ENCODE peak calls at places on chromosomes 11 and 22, in six cellular contexts. R is astrocyte, J is lower lobe of right lung, Q is heart left ventricle, G is cardiac fibroblast, M is SK-N-SH. Z is an unnamed sample.

GRCh38 chr22:18033204-18033998 is 9.0 kb upstream of the MICAL3 start:
- DNase-seq in R (peak), Q (peak), M (no peak), J (no peak), G (peak), Z (no peak)

GRCh38 chr11:92611157-92611556 is 358.3 kb upstream of the MTNR1B start:
- DNase-seq in G (no peak), Q (no peak), M (no peak), R (no peak), J (no peak), Z (no peak)

GRCh38 chr22:19786264-19786585 is 25.6 kb downstream of the TBX1 start:
- DNase-seq in M (no peak), Q (no peak), G (no peak), J (peak), R (no peak), Z (no peak)

GRCh38 chr11:27468643-27469332 is 3.8 kb downstream of the LGR4 start:
- DNase-seq in J (no peak), Q (no peak), G (peak), R (peak), M (no peak), Z (no peak)

GRCh38 chr11:106288057-106288456 is 210.6 kb downstream of the AASDHPPT start:
- DNase-seq in M (no peak), G (no peak), J (no peak), R (no peak), Q (no peak), Z (no peak)

GRCh38 chr11:128153697-128154048 is 433.7 kb downstream of the ETS1 start:
- DNase-seq in G (peak), J (no peak), R (no peak), M (no peak), Q (no peak), Z (no peak)

GRCh38 chr11:110891411-110891810 is 179.2 kb upstream of the ARHGAP20 start:
- DNase-seq in G (peak), M (no peak), J (no peak), R (peak), Q (no peak), Z (no peak)

GRCh38 chr22:26431151-26431995 is 2.3 kb downstream of the ASPHD2 start:
- DNase-seq in M (no peak), Q (no peak), G (peak), R (no peak), J (no peak), Z (no peak)

GRCh38 chr11:17171342-17171741 is 36.4 kb downstream of the PIK3C2A start:
- DNase-seq in G (peak), Q (no peak), R (peak), M (no peak), J (no peak), Z (no peak)

GRCh38 chr22:27377901-27378300 is 423.7 kb downstream of the MN1 start:
- DNase-seq in Q (peak), R (no peak), M (no peak), G (no peak), J (no peak), Z (no peak)

GRCh38 chr11:107859459-107860239 is 1.1 kb upstream of the SLC35F2 start:
- DNase-seq in M (peak), Q (peak), J (peak), R (no peak), G (peak), Z (peak)

GRCh38 chr22:43197271-43197941 is 10.5 kb upstream of the TTLL12 start:
- DNase-seq in R (peak), J (no peak), Q (no peak), M (no peak), G (peak), Z (no peak)

GRCh38 chr11:35330156-35330889 is 89.0 kb downstream of the SLC1A2 start:
- DNase-seq in J (no peak), G (peak), R (no peak), M (no peak), Q (no peak), Z (no peak)

GRCh38 chr11:57805780-57806179 is 44.2 kb downstream of the CTNND1 start:
- DNase-seq in M (no peak), J (no peak), Q (peak), G (no peak), R (no peak), Z (no peak)

GRCh38 chr11:130431337-130431773 is 2.9 kb upstream of the ADAMTS8 start:
- DNase-seq in R (peak), M (peak), Q (peak), J (peak), G (peak), Z (peak)

GRCh38 chr11:10925149-10925926 is 67.5 kb upstream of the ZBED5 start:
- DNase-seq in Q (no peak), M (no peak), J (no peak), R (no peak), G (no peak), Z (peak)

GRCh38 chr22:27068121-27068520 is 410.7 kb downstream of the MIAT start:
- DNase-seq in R (no peak), Q (no peak), G (no peak), J (no peak), M (no peak), Z (no peak)

GRCh38 chr22:17205432-17205831 is 13.8 kb downstream of the ADA2 start:
- DNase-seq in Q (no peak), J (no peak), G (peak), R (no peak), M (no peak), Z (no peak)

GRCh38 chr22:19815093-19815822 is 39.4 kb downstream of the GNB1L start:
- DNase-seq in R (no peak), J (no peak), G (no peak), Q (no peak), M (no peak), Z (no peak)

GRCh38 chr11:971731-972365 is 46.2 kb downstream of the AP2A2 start:
- DNase-seq in J (no peak), G (no peak), R (no peak), M (no peak), Q (no peak), Z (no peak)

GRCh38 chr11:82945682-82946081 is 44.1 kb downstream of the DDIAS start:
- DNase-seq in Q (no peak), M (no peak), R (no peak), J (no peak), G (no peak), Z (no peak)

GRCh38 chr11:83158965-83159900 is 2.3 kb downstream of the PCF11 start:
- DNase-seq in G (no peak), R (no peak), M (no peak), Q (no peak), J (no peak), Z (no peak)

GRCh38 chr11:90243534-90243933 is 20.7 kb upstream of the CHORDC1 start:
- DNase-seq in M (no peak), Q (no peak), G (no peak), J (no peak), R (no peak), Z (no peak)

GRCh38 chr11:69841859-69842698 is 22.9 kb upstream of the FGF3 start:
- DNase-seq in M (no peak), R (no peak), Q (no peak), J (peak), G (peak), Z (no peak)
- TF ChIP-seq CTCF in M (peak), R (peak), Q (no peak), J (peak), G (peak), Z (peak)

GRCh38 chr11:124861670-124862069 is 3.6 kb upstream of the ROBO3 start:
- DNase-seq in J (no peak), G (no peak), Q (no peak), M (peak), R (no peak), Z (no peak)
- TF ChIP-seq CTCF in J (no peak), G (no peak), Q (no peak), M (no peak), R (no peak), Z (no peak)

GRCh38 chr22:24325105-24325757 is 54.6 kb downstream of the SPECC1L start:
- DNase-seq in Q (no peak), M (peak), J (no peak), G (peak), R (peak), Z (peak)
- TF ChIP-seq CTCF in Q (peak), M (peak), J (peak), G (peak), R (peak), Z (peak)

DNA sequence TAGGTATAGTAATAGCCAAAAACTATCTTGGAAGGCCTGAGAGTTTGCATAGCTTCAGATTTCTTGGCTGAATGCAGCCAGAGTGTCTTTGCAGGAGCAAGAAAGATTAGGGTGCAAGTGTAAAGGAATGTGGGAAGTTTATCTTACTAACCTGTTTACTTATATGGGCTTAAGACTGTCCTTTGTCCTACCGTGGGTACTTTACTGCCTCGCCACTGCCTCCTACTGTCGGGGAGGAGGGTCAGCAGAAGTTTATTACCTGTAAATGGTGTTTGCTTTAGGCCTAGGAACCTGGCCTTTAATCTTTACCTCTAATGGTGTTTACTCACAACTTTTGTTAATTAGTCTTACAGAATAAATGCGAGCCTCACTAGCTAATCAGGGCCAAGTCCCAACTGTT is 633.8 kb downstream of the DLG2 start:
- DNase-seq in Q (no peak), R (no peak), G (no peak), J (no peak), M (no peak), Z (peak)
- TF ChIP-seq CTCF in Q (no peak), R (peak), G (peak), J (no peak), M (peak), Z (peak)

DNA sequence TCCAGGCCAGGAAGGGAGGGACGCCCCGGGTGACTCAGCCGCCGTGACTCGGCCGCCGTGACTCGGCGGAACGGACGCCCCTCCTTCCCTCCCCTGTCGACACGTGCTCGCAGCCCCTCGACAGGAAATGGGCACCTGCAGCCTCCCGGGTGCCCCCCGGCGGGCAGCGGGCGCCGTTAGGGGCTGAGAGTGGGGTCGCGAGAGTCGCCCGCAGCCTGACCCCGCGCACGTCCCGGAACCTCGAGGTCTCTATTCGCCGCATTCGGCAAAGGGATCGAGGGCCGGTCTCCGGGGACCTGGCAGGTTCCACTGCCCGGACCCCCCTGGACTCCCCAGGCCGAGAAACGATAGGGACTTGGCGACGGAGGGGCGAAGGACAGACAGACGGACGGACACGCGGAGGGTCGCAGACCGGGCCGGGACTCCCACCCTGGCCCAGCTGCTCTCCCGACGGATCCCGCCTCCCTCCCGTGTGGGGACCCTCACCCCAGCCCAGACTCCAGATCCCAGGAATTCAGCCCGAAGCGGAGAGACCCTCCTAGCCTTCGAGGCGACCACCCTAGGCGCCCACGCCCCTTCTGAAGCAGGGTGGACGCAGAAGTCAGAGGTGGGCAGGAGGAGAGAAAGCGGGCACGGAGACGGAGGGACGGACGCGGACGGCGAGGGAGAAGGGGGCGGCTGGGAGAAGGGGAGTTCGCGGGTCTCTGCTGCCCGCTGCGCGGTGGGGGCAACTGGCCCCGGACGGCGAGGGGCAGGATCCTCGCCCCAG is 648 bp downstream of the FOSL1 start:
- DNase-seq in G (peak), Q (peak), J (peak), R (peak), M (peak), Z (no peak)
- TF ChIP-seq CTCF in G (no peak), Q (no peak), J (no peak), R (no peak), M (no peak), Z (no peak)

GRCh38 chr11:26333906-26334305 is 2.0 kb downstream of the ANO3 start:
- DNase-seq in G (peak), Q (no peak), J (no peak), M (no peak), R (no peak), Z (no peak)

GRCh38 chr11:26332572-26332915 is 614 bp downstream of the ANO3 start:
- DNase-seq in G (peak), Q (no peak), R (peak), M (no peak), J (no peak), Z (no peak)

GRCh38 chr11:26330255-26330654 is 1.7 kb upstream of the ANO3 start:
- DNase-seq in M (no peak), R (no peak), Q (no peak), J (no peak), G (no peak), Z (no peak)

GRCh38 chr11:26335903-26336302 is 4.0 kb downstream of the ANO3 start:
- DNase-seq in M (peak), J (no peak), R (no peak), Q (no peak), G (peak), Z (no peak)

DNA sequence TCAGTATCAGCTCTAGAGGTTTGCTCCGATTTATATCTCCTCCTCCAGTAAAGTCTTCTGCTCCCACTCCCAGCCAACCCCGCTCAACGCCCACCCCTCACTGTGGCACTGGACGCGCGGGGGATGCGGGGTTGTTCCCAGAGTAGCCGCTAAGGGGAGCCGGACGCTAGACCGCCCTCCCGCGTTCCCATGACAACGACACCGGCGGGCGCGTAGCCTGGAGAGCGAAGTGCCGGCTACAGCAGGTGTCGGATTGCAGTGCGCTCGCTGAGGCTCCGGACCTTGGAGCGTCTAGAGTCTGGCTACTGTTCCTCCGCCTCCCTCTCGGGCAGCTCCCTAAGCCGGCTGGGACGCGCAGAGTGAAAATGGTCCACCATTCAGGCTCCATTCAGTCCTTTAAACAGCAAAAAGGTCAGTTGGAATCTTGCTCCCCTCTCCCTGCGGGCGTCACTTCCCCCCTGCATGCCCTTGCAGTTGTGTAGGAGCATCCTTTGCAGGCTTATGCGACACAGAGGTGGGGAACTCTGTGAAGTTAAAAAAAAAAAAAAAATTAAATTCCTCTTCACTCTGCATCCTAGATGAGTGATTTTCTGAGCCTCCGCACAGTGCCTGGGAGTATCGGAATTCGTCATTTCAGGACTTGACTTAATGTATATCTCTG is at the start of gene ANO3:
- DNase-seq in J (peak), G (peak), R (peak), Q (peak), M (peak), Z (peak)
- TF ChIP-seq CTCF in J (peak), G (peak), R (peak), Q (no peak), M (peak), Z (peak)

DNA sequence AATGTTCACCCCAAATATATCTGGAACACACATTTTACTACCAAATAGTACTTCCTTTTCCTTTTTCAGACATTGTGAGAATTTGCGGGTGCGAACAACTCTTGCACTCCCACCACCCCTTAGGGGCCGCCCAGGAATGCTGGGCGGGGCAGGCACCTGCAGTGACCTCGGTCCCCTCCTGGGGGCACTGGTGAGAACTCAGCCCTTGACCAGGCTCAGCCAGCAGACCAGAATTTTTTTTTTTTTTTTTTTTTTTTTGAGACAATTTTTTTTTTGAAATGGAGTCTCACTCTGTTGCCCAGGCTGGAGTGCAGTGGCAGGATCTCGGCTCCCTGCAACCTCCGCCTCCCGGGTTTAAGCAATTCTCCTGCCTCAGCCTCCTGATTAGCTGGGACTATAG is 75.8 kb downstream of the ARHGAP8 start:
- DNase-seq in M (peak), Q (no peak), J (no peak), G (no peak), R (no peak), Z (peak)
- TF ChIP-seq CTCF in M (peak), Q (no peak), J (peak), G (peak), R (peak), Z (peak)

Z was measured in WERI-Rb-1.